ENCODE peak calls at places on chromosomes 3 and 15, in six cellular contexts. F is HuH-7, P is GM13977, Q is T follicular helper cell, B is progenitor cell of endocrine pancreas, M is endothelial cell. E is an unnamed sample.

GRCh38 chr3:194330579-194330978 is 20.5 kb downstream of the CPN2 start:
- DNase-seq in F (no peak), P (no peak), Q (no peak), B (no peak), M (no peak), E (peak)

GRCh38 chr3:101377796-101378195 is 57.4 kb upstream of the IMPG2 start:
- DNase-seq in F (peak), P (no peak), Q (no peak), B (no peak), M (no peak), E (no peak)

GRCh38 chr15:57213783-57214366 is 162.4 kb upstream of the CGNL1 start:
- DNase-seq in F (no peak), P (peak), Q (no peak), B (no peak), M (no peak), E (peak)

GRCh38 chr3:48232734-48233133 is 8.2 kb upstream of the ZNF589 start:
- DNase-seq in F (peak), P (peak), Q (peak), B (peak), M (peak), E (no peak)

GRCh38 chr3:144097144-144097543 is 125.5 kb downstream of the DIPK2A start:
- DNase-seq in F (no peak), P (no peak), Q (no peak), B (no peak), M (no peak), E (no peak)

GRCh38 chr3:130529816-130530215 is 12.8 kb downstream of the COL6A6 start:
- DNase-seq in F (no peak), P (no peak), Q (no peak), B (no peak), M (no peak), E (no peak)

GRCh38 chr3:160665784-160666526 is 11.0 kb upstream of the ARL14 start:
- DNase-seq in F (no peak), P (peak), Q (no peak), B (no peak), M (no peak), E (no peak)

GRCh38 chr3:64686446-64686908 is 1.3 kb downstream of the ADAMTS9 start:
- DNase-seq in F (peak), P (peak), Q (no peak), B (peak), M (peak), E (no peak)

GRCh38 chr3:177770821-177771220 is 573.5 kb upstream of the TBL1XR1 start:
- DNase-seq in F (no peak), P (no peak), Q (no peak), B (no peak), M (no peak), E (no peak)

GRCh38 chr3:172512363-172512762 is 10.9 kb downstream of the TNFSF10 start:
- DNase-seq in F (no peak), P (no peak), Q (peak), B (no peak), M (peak), E (no peak)

GRCh38 chr3:134361162-134361831 is 12.9 kb downstream of the AMOTL2 start:
- DNase-seq in F (no peak), P (no peak), Q (no peak), B (no peak), M (no peak), E (no peak)

GRCh38 chr3:57088503-57088902 is 28.0 kb downstream of the SPATA12 start:
- DNase-seq in F (no peak), P (no peak), Q (no peak), B (no peak), M (no peak), E (no peak)

GRCh38 chr3:160686955-160687535 is 10.1 kb downstream of the ARL14 start:
- DNase-seq in F (no peak), P (peak), Q (no peak), B (no peak), M (no peak), E (peak)

E was measured in fibroblast of the conjunctiva.